ENCODE peak calls at places on chromosomes 1 and 21, in eight cellular contexts. D is NCI-H345; H is activated naive CD4-positive, alpha-beta T cell; P is stimulated activated CD8-positive, alpha-beta memory T cell treated with anti-CD3 and anti-CD28 coated beads, Interleukin-15, amount 100 ng/mL, for 4 hours; M is psoas muscle; S is cardiac fibroblast; O is NCI-H2171 treated with DMSO at 0.1 percent for 48 hours; Z is effector memory CD8-positive, alpha-beta T cell. Q is an unnamed sample.

GRCh38 chr1:67978988-67979516 is 71.4 kb downstream of the DIRAS3 start:
- DNase-seq in D (no peak), H (no peak), P (no peak), M (no peak), S (peak), O (no peak), Z (no peak), Q (no peak)

GRCh38 chr1:167107456-167107855 is 13.6 kb downstream of the STYXL2 start:
- DNase-seq in D (no peak), H (no peak), P (no peak), M (no peak), S (peak), O (no peak), Z (no peak), Q (no peak)

GRCh38 chr1:18111605-18112297 is 4.2 kb downstream of the IGSF21 start:
- DNase-seq in D (no peak), H (no peak), P (no peak), M (no peak), S (no peak), O (no peak), Z (no peak), Q (no peak)

GRCh38 chr1:157089789-157090188 is 9.8 kb downstream of the ETV3L start:
- DNase-seq in D (no peak), H (no peak), P (no peak), M (no peak), S (no peak), O (no peak), Z (no peak), Q (no peak)

GRCh38 chr1:40824591-40825429 is 37.4 kb downstream of the CITED4 start:
- DNase-seq in D (no peak), H (no peak), P (no peak), M (no peak), S (peak), O (no peak), Z (no peak), Q (no peak)

GRCh38 chr1:200468264-200469001 is 58.6 kb upstream of the ZNF281 start:
- DNase-seq in D (no peak), H (no peak), P (no peak), M (no peak), S (peak), O (no peak), Z (no peak), Q (no peak)

GRCh38 chr1:171844381-171844780 is 3.1 kb downstream of the DNM3 start:
- DNase-seq in D (no peak), H (no peak), P (no peak), M (no peak), S (no peak), O (no peak), Z (no peak), Q (no peak)

GRCh38 chr1:213104604-213105003 is 53.6 kb downstream of the RPS6KC1 start:
- DNase-seq in D (no peak), H (no peak), P (no peak), M (no peak), S (no peak), O (no peak), Z (no peak), Q (no peak)

GRCh38 chr1:202599669-202600431 is 110.4 kb downstream of the SYT2 start:
- DNase-seq in D (peak), H (no peak), P (no peak), M (peak), S (peak), O (peak), Z (no peak), Q (peak)

GRCh38 chr1:89633745-89634625 is 1.1 kb downstream of the LRRC8C start:
- DNase-seq in D (peak), H (no peak), P (peak), M (no peak), S (peak), O (peak), Z (no peak), Q (peak)

GRCh38 chr1:228999776-229000175 is 264.5 kb downstream of the RHOU start:
- DNase-seq in D (no peak), H (no peak), P (no peak), M (no peak), S (no peak), O (no peak), Z (no peak), Q (no peak)

GRCh38 chr1:227260433-227260832 is 57.9 kb downstream of the CDC42BPA start:
- DNase-seq in D (no peak), H (no peak), P (no peak), M (no peak), S (no peak), O (no peak), Z (no peak), Q (no peak)

GRCh38 chr1:86429122-86429725 is 5.3 kb downstream of the CLCA2 start:
- DNase-seq in D (no peak), H (no peak), P (no peak), M (no peak), S (peak), O (no peak), Z (no peak), Q (no peak)

GRCh38 chr1:245598524-245599310 is 443.9 kb downstream of the KIF26B start:
- DNase-seq in D (no peak), H (no peak), P (no peak), M (no peak), S (peak), O (no peak), Z (no peak), Q (no peak)

GRCh38 chr1:53121319-53122172 is 20.9 kb downstream of the SLC1A7 start:
- DNase-seq in D (peak), H (no peak), P (no peak), M (peak), S (peak), O (peak), Z (no peak), Q (peak)

GRCh38 chr1:216310776-216311175 is 112.5 kb downstream of the USH2A start:
- DNase-seq in D (peak), H (no peak), P (no peak), M (no peak), S (peak), O (peak), Z (no peak), Q (peak)

GRCh38 chr1:218479436-218480115 is 134.4 kb downstream of the TGFB2 start:
- DNase-seq in D (no peak), H (no peak), P (no peak), M (no peak), S (peak), O (no peak), Z (no peak), Q (no peak)

GRCh38 chr1:7551442-7551841 is 219.7 kb upstream of the VAMP3 start:
- DNase-seq in D (no peak), H (no peak), P (no peak), M (no peak), S (no peak), O (no peak), Z (no peak), Q (no peak)

GRCh38 chr1:22861764-22862440 is 110.8 kb downstream of the LACTBL1 start:
- DNase-seq in D (no peak), H (no peak), P (no peak), M (no peak), S (peak), O (no peak), Z (no peak), Q (no peak)

GRCh38 chr1:197284325-197284724 is 16.3 kb downstream of the CRB1 start:
- DNase-seq in D (no peak), H (no peak), P (no peak), M (no peak), S (no peak), O (no peak), Z (no peak), Q (no peak)

GRCh38 chr1:227794813-227795183 is 20.7 kb upstream of the PRSS38 start:
- DNase-seq in D (no peak), H (no peak), P (no peak), M (no peak), S (no peak), O (no peak), Z (no peak), Q (no peak)

GRCh38 chr1:4939266-4939665 is 284.9 kb downstream of the AJAP1 start:
- DNase-seq in D (no peak), H (no peak), P (no peak), M (no peak), S (peak), O (no peak), Z (no peak), Q (no peak)

GRCh38 chr1:3074297-3074741 is 5.3 kb downstream of the PRDM16 start:
- DNase-seq in D (no peak), H (no peak), P (no peak), M (no peak), S (no peak), O (no peak), Z (no peak), Q (no peak)

GRCh38 chr21:42503711-42504110 is 7.7 kb upstream of the RSPH1 start:
- DNase-seq in D (no peak), H (no peak), P (no peak), M (no peak), S (no peak), O (no peak), Z (no peak), Q (no peak)

GRCh38 chr1:152817309-152817708 is 5.5 kb downstream of the LCE1B start:
- DNase-seq in D (no peak), H (no peak), P (no peak), M (no peak), S (no peak), O (no peak), Z (no peak), Q (no peak)

GRCh38 chr1:169809370-169810095 is 14.8 kb upstream of the METTL18 start:
- DNase-seq in D (peak), H (no peak), P (no peak), M (no peak), S (peak), O (peak), Z (peak), Q (peak)

GRCh38 chr1:230284891-230285290 is 141.2 kb downstream of the PGBD5 start:
- DNase-seq in D (no peak), H (no peak), P (no peak), M (no peak), S (no peak), O (no peak), Z (no peak), Q (no peak)

Q was measured in NCI-H524.